ENCODE peak calls at places on chromosomes 13 and 19, in six cellular contexts. L is heart right ventricle, I is Caco-2, K is aorta, N is PC-3, E is A549. D is an unnamed sample.

GRCh38 chr19:1267441-1268391 is 1.4 kb upstream of the CIRBP start:
- DNase-seq in K (peak; percentile 66), I (no peak), L (no peak), N (no peak), E (no peak), D (no peak)

GRCh38 chr19:1150333-1151036 is 23.6 kb downstream of the SBNO2 start:
- DNase-seq in L (no peak), K (no peak), N (no peak), E (no peak), I (no peak), D (no peak)

GRCh38 chr13:57314897-57315520 is 148.0 kb downstream of the PRR20E start:
- DNase-seq in E (no peak), L (no peak), I (no peak), K (no peak), N (peak; percentile 3), D (no peak)

GRCh38 chr19:47013041-47013517 is 6.6 kb upstream of the NPAS1 start:
- DNase-seq in L (peak; percentile 87), N (peak; percentile 79), E (no peak), I (peak; percentile 82), K (peak; percentile 80), D (peak; percentile 77)

GRCh38 chr19:17797397-17798201 is 2.7 kb downstream of the B3GNT3 start:
- DNase-seq in E (peak; percentile 78), I (peak; percentile 78), L (no peak), N (peak; percentile 98), K (no peak), D (no peak)

GRCh38 chr13:51585234-51585672 is 991 bp downstream of the WDFY2 start:
- DNase-seq in I (no peak), L (no peak), N (no peak), K (no peak), E (no peak), D (no peak)

GRCh38 chr19:18317998-18318800 is 4.7 kb downstream of the LSM4 start:
- DNase-seq in I (no peak), L (peak; percentile 30), E (no peak), N (no peak), K (peak; percentile 71), D (no peak)

GRCh38 chr19:1069009-1069779 is 2.2 kb downstream of the ARHGAP45 start:
- DNase-seq in L (peak; percentile 72), K (peak; percentile 91), N (no peak), I (no peak), E (no peak), D (peak; percentile 71)

GRCh38 chr13:19888799-19889198 is 25.4 kb upstream of the ZMYM5 start:
- DNase-seq in L (no peak), I (no peak), N (peak; percentile 62), K (no peak), E (no peak), D (no peak)

GRCh38 chr19:31146546-31147183 is 202.6 kb downstream of the TSHZ3 start:
- DNase-seq in E (no peak), K (no peak), I (no peak), N (no peak), L (no peak), D (no peak)

GRCh38 chr13:30037306-30037705 is 186.9 kb upstream of the UBL3 start:
- DNase-seq in L (no peak), K (no peak), E (no peak), N (no peak), I (no peak), D (no peak)

GRCh38 chr19:29448046-29448445 is 77.7 kb upstream of the VSTM2B start:
- DNase-seq in L (no peak), E (no peak), K (no peak), I (no peak), N (no peak), D (peak; percentile 30)

GRCh38 chr13:70415141-70415540 is 306.9 kb upstream of the KLHL1 start:
- DNase-seq in L (no peak), N (no peak), I (no peak), E (no peak), K (no peak), D (no peak)

GRCh38 chr13:110264685-110265275 is 42.2 kb downstream of the COL4A1 start:
- DNase-seq in E (no peak), N (no peak), L (no peak), K (no peak), I (no peak), D (peak; percentile 54)

GRCh38 chr13:113423225-113424170 is 29.8 kb downstream of the ADPRHL1 start:
- DNase-seq in K (no peak), E (no peak), I (no peak), L (no peak), N (no peak), D (no peak)
- H3K4me3 ChIP-seq in K (no peak overlapping the region), E (no peak overlapping the region), I (no peak overlapping the region), L (no peak overlapping the region), N (no peak overlapping the region), D (no peak overlapping the region)

GRCh38 chr13:98022210-98022609 is 68.7 kb downstream of the IPO5 start:
- DNase-seq in L (no peak), K (no peak), I (no peak), E (no peak), N (peak; percentile 78), D (no peak)

GRCh38 chr13:98025480-98026025 is 72.1 kb downstream of the IPO5 start:
- DNase-seq in N (no peak), I (no peak), K (no peak), L (no peak), E (no peak), D (no peak)

GRCh38 chr13:98032168-98032567 is 78.7 kb downstream of the IPO5 start:
- DNase-seq in K (no peak), I (no peak), L (no peak), E (no peak), N (no peak), D (no peak)

DNA sequence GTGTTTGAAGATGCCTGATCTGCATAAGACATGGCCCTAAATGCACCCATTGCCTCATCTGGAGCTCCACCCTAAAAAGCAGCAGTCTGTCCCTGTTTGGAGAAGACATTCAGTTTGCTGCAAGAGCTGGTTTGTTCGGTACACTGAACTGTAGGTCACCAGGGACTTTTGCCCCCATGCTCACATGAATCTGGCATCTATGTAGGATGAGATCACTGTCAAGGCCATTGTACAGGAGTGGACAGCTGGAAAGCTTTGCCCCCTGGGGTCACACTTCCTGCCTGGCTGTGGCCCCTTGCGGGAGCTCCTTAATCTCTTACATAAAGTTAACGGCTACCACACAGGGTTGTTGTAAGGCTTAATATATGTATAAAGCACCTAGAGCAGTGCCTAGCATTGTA is 73.0 kb downstream of the IPO5 start:
- DNase-seq in N (no peak), L (no peak), E (no peak), K (no peak), I (no peak), D (no peak)
- H3K4me1 ChIP-seq in N (peaks cover 7% of the 10 kb centered on the region), L (no peaks in the 10 kb centered on the region), E (peaks cover 7% of the 10 kb centered on the region), K (no peaks in the 10 kb centered on the region), I (no peaks in the 10 kb centered on the region), D (no peaks in the 10 kb centered on the region)

GRCh38 chr13:36131931-36132297 is 732 bp upstream of the DCLK1 start:
- DNase-seq in L (peak; percentile 65), K (peak; percentile 81), E (no peak), I (no peak), N (no peak), D (peak; percentile 83)
- H3K4me3 ChIP-seq in L (peak overlapping the region; percentile 67), K (no peak overlapping the region), E (no peak overlapping the region), I (no peak overlapping the region), N (no peak overlapping the region), D (peak overlapping the region; percentile 58)

DNA sequence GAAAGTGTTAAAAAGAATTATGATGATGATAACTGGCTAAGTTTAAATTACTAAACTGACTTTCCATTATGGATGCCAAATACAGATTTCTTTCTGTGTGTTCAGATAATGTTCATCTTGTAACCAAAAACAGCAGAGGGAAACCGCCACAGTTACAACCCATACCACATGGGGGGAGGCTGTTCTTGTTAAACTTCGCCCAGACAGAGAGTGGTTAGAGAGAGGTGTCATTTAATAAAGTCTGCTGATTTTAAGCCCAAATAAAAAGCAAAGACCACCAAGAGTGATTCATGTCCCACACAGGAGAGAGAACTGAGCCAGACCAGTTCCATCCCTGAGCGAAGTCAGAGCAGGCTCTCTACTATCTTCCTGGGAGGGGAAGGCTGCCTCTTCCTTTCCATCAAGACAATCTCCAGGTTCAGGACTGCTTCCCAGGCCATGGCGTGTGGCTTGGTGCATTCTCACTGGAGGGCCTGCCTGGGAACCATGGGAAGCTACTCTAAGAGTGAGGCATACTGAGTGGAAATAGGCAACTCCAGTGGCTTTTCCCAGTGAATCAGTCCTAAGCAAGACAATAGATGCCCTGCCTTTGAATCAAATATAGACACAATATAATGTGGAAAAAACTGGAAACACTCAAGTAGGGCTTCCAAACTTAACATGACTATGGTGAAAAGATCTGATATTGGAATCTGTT is 18.2 kb downstream of the EFNB2 start:
- DNase-seq in E (no peak), L (no peak), N (no peak), I (no peak), K (no peak), D (no peak)
- H3K4me1 ChIP-seq in E (no peaks in the 10 kb centered on the region), L (no peaks in the 10 kb centered on the region), N (peaks cover 36% of the 10 kb centered on the region), I (peaks cover 19% of the 10 kb centered on the region), K (peaks cover 7% of the 10 kb centered on the region), D (no peaks in the 10 kb centered on the region)

D was measured in right atrium auricular region.